ENCODE peak calls at places on chromosome 11, in five cellular contexts. R, U, N, Q and F are unnamed samples.

GRCh38 chr11:68021167-68021787 is 9.2 kb upstream of the NDUFS8 start:
- DNase-seq in R (no peak), N (no peak), Q (no peak), U (no peak), F (no peak)

GRCh38 chr11:46277623-46278386 is at the start of gene CREB3L1:
- DNase-seq in U (no peak), N (peak; percentile 72), Q (no peak), R (peak; percentile 72), F (no peak)

GRCh38 chr11:8717876-8718753 is 35.5 kb downstream of the RPL27A start:
- DNase-seq in Q (peak; percentile 76), N (peak; percentile 73), R (peak; percentile 63), U (peak; percentile 64), F (peak; percentile 90)

GRCh38 chr11:64656797-64657196 is 65.8 kb downstream of the SLC22A12 start:
- DNase-seq in N (peak; percentile 30), U (no peak), R (no peak), Q (no peak), F (no peak)

GRCh38 chr11:75654314-75654713 is 14.5 kb downstream of the MAP6 start:
- DNase-seq in U (peak; percentile 48), R (no peak), N (no peak), Q (no peak), F (peak; percentile 47)

GRCh38 chr11:106177311-106177710 is 99.8 kb downstream of the AASDHPPT start:
- DNase-seq in R (no peak), N (no peak), Q (peak; percentile 57), U (no peak), F (no peak)

GRCh38 chr11:77669848-77670511 is 32.4 kb upstream of the CLNS1A start:
- DNase-seq in R (no peak), U (no peak), N (no peak), Q (no peak), F (no peak)

GRCh38 chr11:65425971-65426838 is 3.6 kb downstream of the NEAT1 start:
- DNase-seq in Q (no peak), U (no peak), R (no peak), N (no peak), F (no peak)

GRCh38 chr11:18721576-18722292 is 4.3 kb downstream of the IGSF22 start:
- DNase-seq in R (peak; percentile 34), U (no peak), N (peak; percentile 57), Q (peak; percentile 32), F (no peak)

GRCh38 chr11:127675602-127676001 is 675.0 kb upstream of the KIRREL3 start:
- DNase-seq in N (no peak), U (no peak), R (no peak), Q (no peak), F (no peak)

GRCh38 chr11:61157743-61158142 is 3.5 kb downstream of the VPS37C start:
- DNase-seq in Q (no peak), U (no peak), R (no peak), N (no peak), F (no peak)

GRCh38 chr11:109363682-109364081 is 58.3 kb upstream of the C11orf87 start:
- DNase-seq in N (no peak), U (no peak), Q (no peak), R (no peak), F (no peak)

GRCh38 chr11:48154162-48154561 is 62.4 kb upstream of the OR4B1 start:
- DNase-seq in N (no peak), R (no peak), Q (no peak), U (no peak), F (no peak)

GRCh38 chr11:112265659-112266409 is 5.2 kb upstream of the PLET1 start:
- DNase-seq in U (no peak), R (peak; percentile 36), N (no peak), Q (no peak), F (peak; percentile 42)

GRCh38 chr11:86942212-86942611 is 13.0 kb downstream of the FZD4 start:
- DNase-seq in U (no peak), Q (no peak), N (no peak), R (no peak), F (no peak)
- H3K4me3 ChIP-seq in U (no peak overlapping the region), Q (no peak overlapping the region), N (no peak overlapping the region), R (no peak overlapping the region), F (no peak overlapping the region)

GRCh38 chr11:5007561-5007960 is 12.9 kb downstream of the OR51L1 start:
- DNase-seq in Q (no peak), U (no peak), R (no peak), N (no peak), F (no peak)

DNA sequence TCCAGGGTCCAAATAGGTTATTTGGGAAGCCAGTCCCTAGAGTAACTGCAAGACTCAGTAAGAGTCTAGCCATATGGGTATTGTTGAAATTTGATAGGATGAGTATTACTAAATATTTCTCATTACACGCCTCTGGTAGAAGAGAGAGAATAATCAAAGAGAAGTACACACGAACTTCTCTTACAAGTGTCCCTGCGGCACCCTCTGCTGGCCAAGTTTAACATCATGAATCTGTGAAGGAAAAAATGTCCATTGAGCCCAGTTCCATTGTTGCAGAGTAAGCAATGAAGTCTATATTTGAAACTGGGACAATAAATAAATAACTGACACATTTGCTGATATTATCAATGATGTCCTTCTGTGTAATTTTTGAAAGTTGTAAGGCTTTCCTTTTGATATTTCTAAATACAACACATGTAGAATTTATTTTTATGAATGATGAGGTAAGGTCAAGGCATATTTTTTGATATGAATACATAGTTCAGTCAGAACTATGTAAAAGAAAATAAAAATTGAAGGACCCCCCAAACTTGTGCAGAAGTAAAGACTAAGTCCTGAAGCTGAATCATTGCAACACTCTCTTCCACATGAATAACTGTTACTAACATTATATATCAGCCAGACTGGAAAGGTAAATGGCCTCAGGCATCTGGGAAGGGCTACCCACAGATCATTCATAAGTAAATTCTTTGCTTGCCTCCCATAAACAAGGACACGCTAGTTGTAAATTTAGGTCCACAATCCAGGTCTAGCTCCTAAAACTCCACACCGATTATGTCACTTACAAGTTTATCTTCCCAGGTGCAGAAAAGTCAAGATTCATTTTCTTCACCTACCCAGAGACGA is 10.0 kb downstream of the OR51L1 start:
- DNase-seq in Q (peak; percentile 33), R (no peak), U (peak; percentile 10), N (no peak), F (peak; percentile 5)
- TF ChIP-seq CTCF in Q (peak; percentile 52), R (peak; percentile 42), U (peak; percentile 71), N (peak; percentile 58), F (peak; percentile 55)

DNA sequence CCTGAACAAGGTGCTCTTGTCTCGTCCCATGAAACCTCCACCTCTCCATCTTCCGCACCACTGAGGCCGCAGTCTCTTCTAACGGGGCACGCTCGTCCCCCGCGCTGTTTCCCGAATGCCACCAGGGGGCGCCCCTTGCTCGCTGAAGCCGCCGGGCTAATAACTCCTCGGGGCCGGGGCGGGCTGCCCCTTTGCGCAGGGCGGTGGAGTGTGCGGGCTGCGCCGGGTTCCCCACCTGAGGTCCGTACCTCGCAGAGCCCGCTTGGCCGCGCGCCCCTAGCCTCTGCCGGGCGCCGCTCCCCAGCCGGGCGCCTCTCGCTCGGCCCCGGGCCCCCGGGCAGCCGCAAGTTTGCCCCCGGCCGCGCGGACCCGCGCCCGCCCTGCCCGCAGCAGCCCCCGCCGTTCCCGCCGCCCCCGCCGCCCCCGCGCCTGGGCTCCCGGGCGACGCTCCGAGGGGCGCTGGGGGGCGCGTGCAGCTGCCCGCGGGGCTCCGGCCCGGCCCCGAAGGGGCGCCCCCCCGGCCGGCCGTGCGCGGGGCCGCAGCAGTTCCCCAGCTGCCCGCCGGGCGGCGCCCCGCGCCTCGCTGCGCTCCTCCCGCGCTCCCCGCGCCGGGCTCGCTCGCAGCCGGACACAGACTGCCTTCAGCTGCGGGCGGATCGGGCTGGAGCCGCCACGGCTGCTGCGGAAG is at the start of gene GRIK4:
- DNase-seq in R (peak; percentile 84), Q (peak; percentile 66), U (no peak), N (peak; percentile 90), F (no peak)
- H3K4me3 ChIP-seq in R (peak within 1 kb of the TSS; percentile 44), Q (no peak within 1 kb of the TSS), U (peak within 1 kb of the TSS; percentile 34), N (peak within 1 kb of the TSS; percentile 57), F (peak within 1 kb of the TSS; percentile 49)

DNA sequence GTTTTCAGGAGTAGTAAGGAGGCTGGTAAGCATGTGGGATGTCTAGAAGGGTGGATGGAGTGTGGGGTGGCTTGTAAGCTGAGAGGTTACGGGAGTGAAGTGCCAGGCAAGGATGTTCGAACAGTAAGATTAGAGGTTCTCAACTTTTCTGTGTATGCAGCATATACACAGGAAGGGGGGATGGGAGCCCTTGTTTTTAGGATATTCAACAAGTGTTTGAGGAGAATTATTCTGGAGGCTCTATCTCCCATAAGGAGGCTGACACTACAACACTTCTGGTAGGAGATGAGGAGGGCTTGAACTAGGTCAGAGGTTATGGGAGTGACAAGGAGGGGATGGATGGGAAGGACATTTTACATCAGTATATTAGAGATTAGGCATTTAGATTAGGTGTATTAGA is 109.5 kb downstream of the TEAD1 start:
- DNase-seq in U (no peak), N (no peak), R (no peak), Q (no peak), F (no peak)
- TF ChIP-seq CTCF in U (no peak), N (no peak), R (no peak), Q (no peak), F (no peak)